ENCODE peak calls at places on chromosomes 5 and 9, in four cellular contexts. E is ovary, W is gastrocnemius medialis, T is psoas muscle. P is an unnamed sample.
A peak's percentile ranks its signal among the peaks of the same experiment; 100 is the strongest.

GRCh38 chr5:141234109-141234508 is 11.0 kb downstream of the PCDHB14 start:
- DNase-seq in E (peak; percentile 35), T (no peak), W (no peak), P (no peak)

GRCh38 chr5:132471006-132471907 is 19.3 kb downstream of the IRF1 start:
- DNase-seq in E (no peak), W (no peak), T (no peak), P (no peak)

GRCh38 chr5:8019719-8020218 is 150.8 kb downstream of the MTRR start:
- DNase-seq in W (no peak), E (no peak), T (no peak), P (no peak)

GRCh38 chr9:33628865-33629410 is 104.9 kb downstream of the ANKRD18B start:
- DNase-seq in T (no peak), W (no peak), E (no peak), P (no peak)

GRCh38 chr5:61675015-61675692 is 343.1 kb downstream of the ZSWIM6 start:
- DNase-seq in W (no peak), E (no peak), T (no peak), P (no peak)

GRCh38 chr9:116589392-116590354 is 97.4 kb upstream of the TRIM32 start:
- DNase-seq in T (no peak), E (no peak), W (no peak), P (no peak)

GRCh38 chr9:69919461-69920061 is 98.9 kb downstream of the CFAP95 start:
- DNase-seq in E (no peak), T (no peak), W (no peak), P (peak; percentile 2)

GRCh38 chr5:171306141-171306540 is 2.9 kb upstream of the TLX3 start:
- DNase-seq in W (no peak), E (no peak), T (no peak), P (no peak)

GRCh38 chr9:89878687-89879086 is 273.9 kb downstream of the GADD45G start:
- DNase-seq in E (peak; percentile 15), W (peak; percentile 93), T (peak; percentile 83), P (peak; percentile 94)

GRCh38 chr9:124291801-124292396 is 34.1 kb downstream of the NEK6 start:
- DNase-seq in E (no peak), W (no peak), T (no peak), P (no peak)

GRCh38 chr9:129227843-129228189 is 49.8 kb upstream of the IER5L start:
- DNase-seq in E (no peak), T (no peak), W (no peak), P (no peak)

GRCh38 chr5:65305913-65306312 is 175.8 kb downstream of the ADAMTS6 start:
- DNase-seq in W (no peak), T (no peak), E (no peak), P (no peak)

GRCh38 chr9:38621434-38622082 is 1.2 kb upstream of the ANKRD18A start:
- DNase-seq in T (no peak), E (no peak), W (no peak), P (no peak)

GRCh38 chr5:15752886-15753285 is 252.9 kb downstream of the FBXL7 start:
- DNase-seq in E (peak; percentile 60), T (peak; percentile 41), W (no peak), P (peak; percentile 78)

GRCh38 chr5:173324115-173325001 is 3.9 kb downstream of the STC2 start:
- DNase-seq in T (peak; percentile 58), E (peak; percentile 78), W (no peak), P (peak; percentile 63)

GRCh38 chr9:4080889-4081548 is 218.8 kb downstream of the GLIS3 start:
- DNase-seq in W (no peak), T (no peak), E (no peak), P (no peak)

DNA sequence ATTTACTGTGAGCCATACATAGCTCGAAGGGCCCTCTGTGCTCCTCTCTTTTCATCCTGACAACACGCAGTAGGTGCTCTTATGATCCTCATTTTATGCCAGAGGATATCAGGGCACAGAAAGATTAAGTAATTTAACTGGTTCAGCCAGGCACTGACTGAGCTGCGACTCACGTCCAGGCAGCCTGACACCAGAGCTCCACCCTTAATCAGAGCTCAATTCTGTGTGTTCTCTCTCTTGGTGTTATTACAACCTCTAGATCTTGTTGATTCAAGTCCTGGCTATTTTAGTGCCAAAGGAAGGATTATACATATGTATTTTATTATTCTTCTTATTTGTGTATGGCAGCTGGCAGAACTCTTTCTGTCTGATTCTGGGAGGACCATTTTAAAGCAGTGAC is 59.7 kb downstream of the OSMR start:
- DNase-seq in T (no peak), E (no peak), W (no peak), P (no peak)
- H3K36me3 ChIP-seq in T (no peaks in the 10 kb centered on the region), E (no peaks in the 10 kb centered on the region), W (peaks cover 16% of the 10 kb centered on the region), P (no peaks in the 10 kb centered on the region)

GRCh38 chr5:80097516-80097915 is 62.4 kb downstream of the THBS4 start:
- DNase-seq in W (no peak), T (no peak), E (no peak), P (no peak)
- H3K4me1 ChIP-seq in W (no peaks in the 10 kb centered on the region), T (no peaks in the 10 kb centered on the region), E (peaks cover 2% of the 10 kb centered on the region), P (no peaks in the 10 kb centered on the region)

DNA sequence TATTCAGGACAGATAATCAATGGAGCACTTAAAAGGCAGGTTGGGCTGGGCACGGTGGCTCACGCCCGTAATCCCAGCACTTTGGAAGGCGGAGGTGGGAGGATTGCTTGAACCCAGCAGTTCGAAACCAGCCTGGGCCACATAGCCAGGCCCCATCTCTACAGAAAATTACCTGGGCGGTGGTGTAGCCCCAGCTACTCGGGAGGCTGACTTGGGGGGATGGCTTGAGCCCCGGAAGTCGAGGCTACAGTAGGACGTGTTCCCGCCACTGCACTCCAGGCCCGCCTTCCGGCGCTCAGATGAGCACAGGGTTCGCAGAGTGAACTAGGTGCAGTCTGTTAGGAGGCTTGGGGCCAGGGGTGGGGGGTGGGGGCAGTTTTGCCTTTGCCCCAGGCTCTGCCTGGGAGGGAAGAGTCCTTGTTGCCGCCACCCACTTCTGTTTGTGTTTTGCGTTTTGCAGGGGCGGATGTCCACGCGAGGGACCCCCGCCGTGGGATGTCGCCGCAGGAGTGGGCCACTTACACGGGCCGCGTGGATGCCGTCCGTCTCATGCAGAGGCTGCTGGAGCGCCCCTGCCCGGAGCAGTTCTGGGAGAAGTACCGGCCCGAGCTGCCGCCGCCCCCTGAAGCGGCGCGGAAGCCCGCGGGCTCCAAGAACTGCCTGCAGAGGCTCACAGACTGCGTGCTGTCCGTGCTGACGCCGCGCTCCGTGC is 85.1 kb downstream of the ANKRD33B start:
- DNase-seq in T (no peak), E (no peak), W (no peak), P (no peak)
- H3K36me3 ChIP-seq in T (no peaks in the 10 kb centered on the region), E (no peaks in the 10 kb centered on the region), W (no peaks in the 10 kb centered on the region), P (no peaks in the 10 kb centered on the region)

GRCh38 chr5:154786414-154786813 is 31.2 kb downstream of the LARP1 start:
- DNase-seq in E (no peak), W (no peak), T (no peak), P (no peak)
- H3K4me1 ChIP-seq in E (peaks cover 34% of the 10 kb centered on the region), W (peaks cover 76% of the 10 kb centered on the region), T (peaks cover 64% of the 10 kb centered on the region), P (peaks cover 72% of the 10 kb centered on the region)

DNA sequence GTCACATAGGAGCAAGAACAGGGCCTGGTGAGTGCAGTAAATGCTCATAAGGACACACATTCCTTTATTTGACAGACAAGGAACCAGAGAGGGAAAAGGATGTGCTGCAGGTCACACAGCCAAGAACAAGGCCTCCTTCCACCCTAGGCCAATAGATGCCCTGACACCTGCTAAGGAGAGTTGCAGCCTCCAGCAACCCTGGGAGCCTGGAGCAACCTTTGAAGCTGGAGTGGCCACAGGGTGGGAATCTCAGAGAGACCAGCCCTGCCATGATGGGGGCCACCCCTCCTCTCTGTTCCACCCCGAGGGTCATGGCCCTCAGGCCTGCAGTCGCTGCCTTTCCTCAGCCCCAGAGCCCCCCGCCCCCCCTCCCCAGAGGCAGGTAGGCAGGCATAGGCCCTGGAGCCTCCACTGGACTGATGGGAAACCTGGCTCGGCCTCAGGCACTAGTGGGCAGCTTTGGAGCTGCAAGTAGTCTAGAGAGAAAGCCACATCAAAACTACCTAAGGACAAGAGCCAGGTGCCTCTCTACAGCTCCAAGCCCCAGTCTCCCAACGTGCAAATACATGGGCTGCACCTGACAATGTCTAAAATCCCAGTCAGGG is 116.1 kb upstream of the SPOCK1 start:
- DNase-seq in W (no peak), T (no peak), E (no peak), P (no peak)
- H3K36me3 ChIP-seq in W (no peaks in the 10 kb centered on the region), T (no peaks in the 10 kb centered on the region), E (no peaks in the 10 kb centered on the region), P (no peaks in the 10 kb centered on the region)

DNA sequence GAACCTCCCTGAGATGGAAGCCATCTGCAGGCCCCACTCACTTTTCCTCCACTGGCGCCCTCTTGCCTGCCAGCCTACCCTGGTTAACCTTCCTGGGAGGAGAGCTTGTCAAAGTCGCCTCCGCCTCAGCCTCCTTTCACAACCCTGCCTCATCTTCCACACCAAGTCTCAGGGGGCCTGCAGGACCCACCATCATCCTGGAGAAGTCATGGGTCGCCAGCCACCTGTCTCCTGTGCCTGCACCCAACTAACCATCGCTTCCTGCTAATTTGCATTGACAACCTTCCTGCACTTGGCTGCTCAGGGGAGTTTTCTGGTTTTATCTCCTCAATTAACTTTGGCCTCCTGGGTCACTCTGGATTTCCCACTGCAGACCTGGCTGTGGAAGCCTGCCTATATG is 52.8 kb upstream of the GRHPR start:
- DNase-seq in T (no peak), W (no peak), E (no peak), P (no peak)
- H3K4me1 ChIP-seq in T (no peaks in the 10 kb centered on the region), W (no peaks in the 10 kb centered on the region), E (no peaks in the 10 kb centered on the region), P (no peaks in the 10 kb centered on the region)

DNA sequence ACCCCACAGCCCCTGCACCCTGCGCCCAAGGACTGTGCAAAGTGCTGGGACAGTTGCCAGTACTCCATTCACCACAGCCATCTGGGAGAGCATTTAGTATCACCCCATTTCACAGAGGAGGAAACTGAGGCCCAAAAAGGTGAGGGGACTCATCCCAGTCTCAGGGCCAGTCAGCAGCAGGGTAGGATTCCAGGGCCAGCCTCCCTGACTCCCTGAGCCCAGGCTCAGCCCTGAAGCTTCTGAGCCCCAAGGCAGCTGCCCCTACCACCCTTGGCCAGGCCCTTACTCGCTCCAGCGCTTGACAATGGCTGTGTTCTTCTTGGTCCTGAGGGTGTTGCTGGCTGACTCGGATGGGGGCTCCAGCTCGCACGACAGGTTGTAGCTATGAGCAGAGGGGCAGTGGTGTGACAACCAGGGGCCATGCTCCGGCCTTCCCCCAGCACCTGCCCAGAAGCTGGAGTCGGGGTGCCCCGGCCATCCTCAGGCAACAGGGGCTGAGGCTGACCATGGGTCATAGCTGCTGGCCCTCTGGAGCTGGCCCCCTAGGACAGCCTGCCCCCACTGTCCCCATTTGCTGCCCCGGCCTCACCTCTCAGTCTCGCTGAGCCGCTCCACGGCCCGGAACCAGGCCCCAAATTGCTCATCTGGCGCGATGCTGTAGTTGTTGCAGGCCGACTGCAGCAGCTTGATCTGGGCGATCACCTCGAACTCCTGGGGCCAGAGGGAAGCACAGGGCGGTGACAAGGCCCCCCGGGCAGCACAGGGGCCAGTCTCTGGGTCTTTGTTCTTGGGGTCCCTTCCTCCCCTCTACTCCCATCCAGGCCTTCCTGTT is 18.6 kb downstream of the RALGDS start:
- DNase-seq in T (no peak), E (peak; percentile 17), W (no peak), P (no peak)
- H3K36me3 ChIP-seq in T (no peaks in the 10 kb centered on the region), E (no peaks in the 10 kb centered on the region), W (peaks cover 95% of the 10 kb centered on the region), P (peaks cover 96% of the 10 kb centered on the region)

GRCh38 chr5:140134277-140134935 is 8.7 kb downstream of the IGIP start:
- DNase-seq in E (no peak), T (no peak), W (no peak), P (no peak)
- H3K4me1 ChIP-seq in E (no peaks in the 10 kb centered on the region), T (peaks cover 21% of the 10 kb centered on the region), W (peaks cover 26% of the 10 kb centered on the region), P (peaks cover 11% of the 10 kb centered on the region)

DNA sequence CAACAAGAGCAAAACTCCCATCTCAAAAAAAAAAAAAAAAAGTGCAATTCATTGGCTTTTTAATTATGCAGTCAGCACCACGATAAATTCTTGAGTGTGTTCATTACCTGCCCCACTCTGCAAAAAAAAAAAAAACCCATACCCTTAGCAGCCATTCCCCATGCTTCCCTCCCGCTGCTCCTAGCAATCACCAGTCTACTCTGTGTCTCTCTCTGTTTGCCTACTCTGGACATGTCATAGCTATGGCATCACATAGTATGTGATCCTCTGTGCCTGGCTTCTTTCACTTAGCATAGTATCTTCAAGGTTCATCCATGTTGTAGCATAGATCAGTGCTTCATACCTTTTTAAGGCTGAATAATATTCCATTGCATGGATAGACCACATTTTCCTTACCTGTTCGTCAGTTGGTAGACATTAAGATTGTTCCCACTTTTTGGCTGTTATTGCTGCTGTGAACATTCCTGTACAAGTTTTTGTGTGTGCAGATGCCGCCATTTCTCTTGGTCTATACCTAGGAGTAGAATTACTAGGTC is 7.0 kb upstream of the PRR7 start:
- DNase-seq in W (no peak), E (no peak), T (no peak), P (no peak)
- H3K36me3 ChIP-seq in W (peaks cover 41% of the 10 kb centered on the region), E (no peaks in the 10 kb centered on the region), T (no peaks in the 10 kb centered on the region), P (no peaks in the 10 kb centered on the region)

P was measured in adrenal gland.